ENCODE peak calls at places on chromosomes 3 and 15, in five cellular contexts. U is Peyer's patch, D is uterus, J is hepatocyte, B is ovary. N is an unnamed sample. For H3K4me1, H3K36me3 and H3K27me3, the result is how much of the 10 kb centered on the place peaks cover.

GRCh38 chr3:21752749-21753347 is 1.8 kb upstream of the ZNF385D start:
- DNase-seq in B (no peak), D (no peak), J (peak), U (no peak), N (no peak)

GRCh38 chr3:108406661-108407206 is 103.7 kb downstream of the MYH15 start:
- DNase-seq in D (no peak), J (peak), U (peak), B (no peak), N (peak)

GRCh38 chr3:109897734-109898133 is 560.4 kb upstream of the DPPA4 start:
- DNase-seq in J (no peak), D (no peak), B (no peak), U (no peak), N (no peak)

GRCh38 chr3:127692501-127693335 is 20.0 kb downstream of the ABTB1 start:
- DNase-seq in B (no peak), J (no peak), D (no peak), U (no peak), N (no peak)

GRCh38 chr15:63025460-63025859 is 17.1 kb upstream of the TPM1 start:
- DNase-seq in D (no peak), J (no peak), U (no peak), B (no peak), N (no peak)

GRCh38 chr3:31486865-31487533 is 45.7 kb upstream of the STT3B start:
- DNase-seq in D (no peak), B (no peak), U (no peak), J (peak), N (no peak)

GRCh38 chr15:95105229-95105628 is 873.9 kb downstream of the MCTP2 start:
- DNase-seq in B (no peak), J (no peak), U (no peak), D (no peak), N (no peak)

GRCh38 chr15:82538961-82539689 is 1.1 kb downstream of the RPS17 start:
- DNase-seq in B (no peak), J (no peak), D (no peak), U (no peak), N (no peak)

GRCh38 chr3:79521221-79521848 is 246.5 kb downstream of the ROBO1 start:
- DNase-seq in B (no peak), U (no peak), J (peak), D (no peak), N (peak)

GRCh38 chr3:73813291-73813977 is 188.7 kb upstream of the PDZRN3 start:
- DNase-seq in U (no peak), D (peak), J (peak), B (peak), N (no peak)

GRCh38 chr3:152472606-152472954 is 203.9 kb downstream of the MBNL1 start:
- DNase-seq in D (no peak), B (no peak), J (no peak), U (no peak), N (no peak)

GRCh38 chr15:48250640-48251076 is 44.6 kb downstream of the SLC12A1 start:
- DNase-seq in J (peak), D (no peak), U (no peak), B (peak), N (peak)

GRCh38 chr3:137763594-137763938 is 549 bp upstream of the SOX14 start:
- DNase-seq in J (no peak), D (no peak), B (no peak), U (no peak), N (no peak)

GRCh38 chr3:146117406-146118285 is 43.3 kb downstream of the PLOD2 start:
- DNase-seq in B (no peak), U (no peak), J (no peak), D (peak), N (no peak)

GRCh38 chr3:26132942-26133341 is 343.1 kb downstream of the OXSM start:
- DNase-seq in U (no peak), D (no peak), J (no peak), B (no peak), N (no peak)

GRCh38 chr3:71582612-71583568 is 638 bp downstream of the FOXP1 start:
- DNase-seq in J (peak), D (peak), B (peak), U (peak), N (peak)

GRCh38 chr15:48541659-48542334 is 103.7 kb downstream of the FBN1 start:
- DNase-seq in U (no peak), J (peak), B (no peak), D (no peak), N (no peak)

GRCh38 chr3:134369231-134369741 is 5.0 kb downstream of the AMOTL2 start:
- DNase-seq in J (no peak), D (no peak), B (no peak), U (no peak), N (no peak)

GRCh38 chr15:89971592-89971997 is 29.5 kb upstream of the ZNF710 start:
- DNase-seq in U (peak), D (peak), J (peak), B (no peak), N (peak)

GRCh38 chr3:123081718-123082369 is 15.0 kb downstream of the PDIA5 start:
- DNase-seq in J (no peak), U (no peak), B (peak), D (no peak), N (no peak)

GRCh38 chr15:96285306-96285705 is 45.2 kb upstream of the NR2F2 start:
- DNase-seq in B (peak), U (no peak), J (no peak), D (peak), N (no peak)

GRCh38 chr15:55546718-55547117 is 38.7 kb upstream of the DNAAF4 start:
- DNase-seq in B (no peak), U (no peak), J (no peak), D (no peak), N (no peak)

GRCh38 chr15:52733078-52733477 is 53.9 kb upstream of the ATOSA start:
- DNase-seq in B (no peak), U (no peak), D (no peak), J (peak), N (no peak)

GRCh38 chr3:138507524-138507923 is 73.1 kb downstream of the ESYT3 start:
- DNase-seq in D (no peak), B (no peak), U (no peak), J (no peak), N (no peak)

GRCh38 chr3:150885535-150885934 is 19.7 kb downstream of the MINDY4B start:
- DNase-seq in J (no peak), B (no peak), D (no peak), U (no peak), N (no peak)

GRCh38 chr3:13106308-13106970 is 33.2 kb upstream of the IQSEC1 start:
- DNase-seq in J (no peak), B (no peak), D (no peak), U (no peak), N (no peak)

GRCh38 chr15:56053046-56053400 is 59.6 kb upstream of the NEDD4 start:
- DNase-seq in D (no peak), B (no peak), J (no peak), U (no peak), N (no peak)

GRCh38 chr3:53312832-53313231 is 34.5 kb downstream of the DCP1A start:
- DNase-seq in J (no peak), U (no peak), D (no peak), B (no peak), N (no peak)

GRCh38 chr3:179666436-179667035 is 13.7 kb downstream of the USP13 start:
- DNase-seq in D (no peak), B (peak), U (no peak), J (no peak), N (no peak)

GRCh38 chr3:134232146-134232545 is 18.5 kb downstream of the RYK start:
- DNase-seq in D (no peak), J (no peak), U (no peak), B (no peak), N (no peak)

GRCh38 chr15:60362318-60363023 is 35.3 kb downstream of the ANXA2 start:
- DNase-seq in U (no peak), D (no peak), B (no peak), J (no peak), N (no peak)

GRCh38 chr15:62781081-62781497 is 261.5 kb upstream of the TPM1 start:
- DNase-seq in U (no peak), D (no peak), J (no peak), B (no peak), N (no peak)

GRCh38 chr3:12884104-12884742 is 42.9 kb upstream of the RPL32 start:
- DNase-seq in D (peak), J (no peak), U (no peak), B (peak), N (no peak)

GRCh38 chr3:64300790-64301423 is 75.6 kb upstream of the PRICKLE2 start:
- DNase-seq in D (no peak), U (no peak), J (no peak), B (no peak), N (no peak)

GRCh38 chr3:34012102-34012461 is 213.7 kb downstream of the PDCD6IP start:
- DNase-seq in J (peak), U (no peak), B (no peak), D (no peak), N (peak)

GRCh38 chr3:178915365-178915764 is 156.2 kb downstream of the ZMAT3 start:
- DNase-seq in J (no peak), B (no peak), U (no peak), D (no peak), N (no peak)

GRCh38 chr3:38490288-38490860 is 5.8 kb upstream of the EXOG start:
- DNase-seq in D (no peak), B (no peak), J (no peak), U (no peak), N (no peak)

GRCh38 chr3:43291546-43291945 is 5.2 kb downstream of the SNRK start:
- DNase-seq in U (no peak), B (no peak), D (no peak), J (no peak), N (no peak)
- H3K4me1 ChIP-seq in U (under half), B (under half), D (under half), J (under half), N (under half)

DNA sequence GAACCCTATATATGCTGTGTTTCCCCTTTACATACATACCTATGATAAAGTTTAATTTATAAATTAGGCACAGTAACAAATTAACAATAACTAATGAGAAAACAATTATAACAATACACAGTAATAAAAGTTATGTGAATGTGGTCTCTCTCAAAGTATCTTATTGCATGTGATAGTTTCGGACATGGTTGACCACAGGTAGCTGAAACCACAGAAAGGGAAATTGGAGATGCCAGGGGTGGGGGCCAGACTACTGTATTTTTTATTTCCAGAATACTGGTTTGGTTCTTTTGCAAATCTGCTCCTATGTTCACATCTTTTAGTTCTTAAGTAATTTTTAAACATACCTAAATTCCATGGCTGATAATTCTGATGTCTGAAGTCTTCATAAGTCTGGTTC is 40.7 kb downstream of the PTH1R start:
- DNase-seq in B (no peak), D (no peak), J (no peak), U (no peak), N (no peak)
- H3K36me3 ChIP-seq in B (under half), D (under half), J (under half), U (under half), N (under half)

DNA sequence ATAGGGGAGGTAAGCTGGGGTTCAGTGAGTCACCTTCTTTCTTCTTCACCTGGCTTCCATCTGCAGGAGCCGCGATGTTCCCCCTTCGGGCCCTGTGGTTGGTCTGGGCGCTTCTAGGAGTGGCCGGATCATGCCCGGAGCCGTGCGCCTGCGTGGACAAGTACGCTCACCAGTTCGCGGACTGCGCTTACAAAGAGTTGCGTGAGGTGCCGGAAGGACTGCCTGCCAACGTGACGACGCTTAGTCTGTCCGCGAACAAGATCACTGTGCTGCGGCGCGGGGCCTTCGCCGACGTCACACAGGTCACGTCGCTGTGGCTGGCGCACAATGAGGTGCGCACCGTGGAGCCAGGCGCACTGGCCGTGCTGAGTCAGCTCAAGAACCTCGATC is 2.3 kb downstream of the ISLR2 start:
- DNase-seq in U (no peak), J (no peak), B (no peak), D (no peak), N (no peak)
- H3K27me3 ChIP-seq in U (half or more), J (half or more), B (under half), D (under half), N (under half)

GRCh38 chr3:111862974-111863373 is 3.9 kb downstream of the PHLDB2 start:
- DNase-seq in U (no peak), J (no peak), B (no peak), D (no peak), N (no peak)

GRCh38 chr3:111864821-111865656 is 6.0 kb downstream of the PHLDB2 start:
- DNase-seq in J (peak), U (no peak), D (no peak), B (peak), N (no peak)

GRCh38 chr3:111863942-111864341 is 4.9 kb downstream of the PHLDB2 start:
- DNase-seq in U (no peak), D (no peak), J (no peak), B (no peak), N (no peak)

GRCh38 chr3:111871809-111872623 is 13.0 kb downstream of the PHLDB2 start:
- DNase-seq in B (no peak), U (no peak), D (no peak), J (no peak), N (no peak)

DNA sequence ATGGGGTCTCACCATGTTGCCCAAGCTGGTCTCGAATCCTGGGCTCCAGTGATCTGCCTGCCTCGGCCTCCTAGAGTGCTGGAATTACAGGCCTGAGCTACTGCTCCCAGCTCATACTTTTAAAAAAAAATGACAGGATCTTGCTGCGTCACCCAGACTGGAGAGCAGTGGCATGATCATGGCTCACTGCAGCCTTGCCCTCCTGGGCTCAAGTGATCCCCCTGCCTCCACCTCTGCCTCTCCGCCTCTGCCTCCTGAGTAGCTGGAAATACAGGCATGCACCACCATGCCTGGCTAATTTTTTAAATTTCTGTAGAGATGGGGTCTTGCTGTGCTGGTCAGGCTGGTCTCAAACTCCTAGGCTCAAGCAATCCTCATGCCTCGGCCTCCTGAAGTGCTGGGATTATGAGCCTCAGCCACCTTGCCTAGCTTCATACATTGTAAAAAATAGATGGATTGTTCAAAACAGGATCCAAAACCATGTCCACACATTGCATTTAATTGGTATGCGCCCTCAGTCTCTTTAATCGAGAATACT is 8.9 kb downstream of the PHLDB2 start:
- DNase-seq in U (no peak), B (no peak), J (no peak), D (no peak), N (no peak)
- H3K4me1 ChIP-seq in U (under half), B (under half), J (under half), D (under half), N (under half)

GRCh38 chr3:121626495-121626894 is 33.3 kb downstream of the FBXO40 start:
- DNase-seq in B (no peak), U (no peak), D (no peak), J (no peak), N (no peak)

GRCh38 chr3:121629601-121630000 is 31.1 kb downstream of the HCLS1 start:
- DNase-seq in D (no peak), J (no peak), B (no peak), U (no peak), N (no peak)

GRCh38 chr3:121627211-121627610 is 33.5 kb downstream of the HCLS1 start:
- DNase-seq in J (no peak), U (no peak), B (no peak), D (no peak), N (no peak)

GRCh38 chr3:121627622-121628021 is 33.1 kb downstream of the HCLS1 start:
- DNase-seq in D (no peak), J (no peak), U (no peak), B (no peak), N (no peak)

GRCh38 chr3:121630355-121630754 is 30.3 kb downstream of the HCLS1 start:
- DNase-seq in D (no peak), U (no peak), J (no peak), B (no peak), N (no peak)
- H3K36me3 ChIP-seq in D (under half), U (under half), J (under half), B (under half), N (under half)